ENCODE peak calls at places on chromosomes 13 and 19, in seven cellular contexts. O is activated CD4-positive, alpha-beta T cell treated with anti-CD3 and anti-CD28 coated beads, Interleukin-2, amount 50 U/mL, for 24 hours; T is astrocyte of the cerebellum; D is stimulated activated CD4-positive, alpha-beta T cell treated with anti-CD3 and anti-CD28 coated beads, Interleukin-1b, Interleukin-23, amount 100 ng/mL, for 1 hour; V is stomach; C is erythroblast; Y is GM23248. H is an unnamed sample.

GRCh38 chr13:85616275-85616674 is 182.9 kb downstream of the SLITRK6 start:
- DNase-seq in O (no peak), V (no peak), Y (no peak), T (no peak), C (no peak), D (no peak), H (no peak)

GRCh38 chr19:14553042-14553938 is 18.6 kb downstream of the NDUFB7 start:
- DNase-seq in C (no peak), V (no peak), T (no peak), D (no peak), O (no peak), Y (no peak), H (no peak)

GRCh38 chr19:43525836-43526771 is 897 bp downstream of the ETHE1 start:
- DNase-seq in O (no peak), D (no peak), V (peak; percentile 38), Y (peak; percentile 64), C (no peak), T (no peak), H (no peak)

GRCh38 chr13:19148561-19148960 is 33.1 kb downstream of the TUBA3C start:
- DNase-seq in Y (no peak), C (no peak), V (no peak), T (no peak), D (no peak), O (no peak), H (no peak)

GRCh38 chr19:42879613-42880012 is at the start of gene PSG1:
- DNase-seq in D (no peak), O (no peak), Y (no peak), C (no peak), T (no peak), V (no peak), H (no peak)

GRCh38 chr13:36706755-36707154 is 32.9 kb downstream of the SERTM1 start:
- DNase-seq in D (no peak), V (no peak), T (peak; percentile 90), O (no peak), C (no peak), Y (peak; percentile 63), H (no peak)

GRCh38 chr19:53511933-53512374 is 26.0 kb upstream of the ZNF331 start:
- DNase-seq in T (no peak), Y (peak; percentile 83), O (no peak), V (peak; percentile 64), C (peak; percentile 69), D (peak; percentile 11), H (peak; percentile 72)

GRCh38 chr19:4014541-4015491 is 7.3 kb downstream of the PIAS4 start:
- DNase-seq in D (peak; percentile 21), V (peak; percentile 55), C (peak; percentile 41), Y (no peak), T (no peak), O (no peak), H (no peak)

GRCh38 chr19:39335168-39335567 is 675 bp downstream of the GMFG start:
- DNase-seq in O (no peak), C (peak; percentile 42), D (no peak), V (no peak), T (no peak), Y (no peak), H (no peak)

GRCh38 chr13:32720026-32720425 is 133.8 kb downstream of the PDS5B start:
- DNase-seq in V (no peak), O (no peak), C (no peak), T (no peak), Y (peak; percentile 23), D (no peak), H (no peak)

GRCh38 chr19:28285917-28286316 is 927.0 kb downstream of the UQCRFS1 start:
- DNase-seq in Y (no peak), D (no peak), O (no peak), C (no peak), V (no peak), T (no peak), H (no peak)

GRCh38 chr19:577439-578392 is 5.3 kb downstream of the BSG start:
- DNase-seq in V (no peak), O (no peak), C (no peak), D (no peak), Y (no peak), T (no peak), H (no peak)

GRCh38 chr19:11754663-11755062 is 12.1 kb upstream of the ZNF441 start:
- DNase-seq in D (no peak), Y (no peak), V (no peak), T (no peak), C (no peak), O (no peak), H (no peak)

GRCh38 chr13:98039964-98040363 is 86.5 kb downstream of the IPO5 start:
- DNase-seq in T (no peak), D (no peak), C (no peak), Y (no peak), V (no peak), O (no peak), H (no peak)

GRCh38 chr13:41613984-41614581 is 156.7 kb downstream of the RGCC start:
- DNase-seq in D (no peak), V (no peak), O (no peak), C (no peak), Y (peak; percentile 90), T (peak; percentile 92), H (no peak)

H was measured in mesothelial cell of epicardium.